ENCODE peak calls at places on chromosomes 6 and 20, in five cellular contexts. A, L, P, G and E are unnamed samples.

GRCh38 chr6:73803562-73804221 is 107.7 kb downstream of the CD109 start:
- DNase-seq in A (peak), L (peak), P (peak), G (peak), E (no peak)

GRCh38 chr6:85135376-85136094 is 314.3 kb upstream of the NT5E start:
- DNase-seq in A (no peak), L (no peak), P (no peak), G (no peak), E (no peak)

GRCh38 chr6:35305117-35305516 is 7.5 kb downstream of the DEF6 start:
- DNase-seq in A (no peak), L (no peak), P (no peak), G (no peak), E (no peak)

GRCh38 chr20:55597526-55597925 is 407.8 kb downstream of the CBLN4 start:
- DNase-seq in A (no peak), L (no peak), P (no peak), G (no peak), E (no peak)

GRCh38 chr20:6679086-6679485 is 88.4 kb upstream of the BMP2 start:
- DNase-seq in A (no peak), L (no peak), P (no peak), G (no peak), E (no peak)

GRCh38 chr20:51526105-51526470 is 16.4 kb downstream of the NFATC2 start:
- DNase-seq in A (no peak), L (no peak), P (no peak), G (no peak), E (no peak)

GRCh38 chr6:111985202-111985731 is 68.6 kb upstream of the CCN6 start:
- DNase-seq in A (peak), L (peak), P (no peak), G (peak), E (no peak)

GRCh38 chr20:57211949-57212889 is 54.2 kb downstream of the BMP7 start:
- DNase-seq in A (peak), L (peak), P (no peak), G (peak), E (no peak)

GRCh38 chr6:100665041-100665380 is 200.3 kb upstream of the SIM1 start:
- DNase-seq in A (no peak), L (no peak), P (no peak), G (no peak), E (no peak)

GRCh38 chr20:61500791-61501321 is 248.8 kb downstream of the CDH4 start:
- DNase-seq in A (peak), L (no peak), P (no peak), G (peak), E (no peak)

GRCh38 chr6:21461844-21462518 is 131.6 kb upstream of the SOX4 start:
- DNase-seq in A (no peak), L (no peak), P (no peak), G (no peak), E (no peak)

GRCh38 chr20:46992640-46993035 is 98.0 kb downstream of the EYA2 start:
- DNase-seq in A (no peak), L (no peak), P (no peak), G (no peak), E (no peak)

GRCh38 chr6:96836579-96837137 is 619 bp downstream of the GPR63 start:
- DNase-seq in A (peak), L (no peak), P (no peak), G (peak), E (no peak)

GRCh38 chr6:3159805-3160781 is 2.7 kb upstream of the TUBB2A start:
- DNase-seq in A (peak), L (no peak), P (peak), G (peak), E (no peak)

GRCh38 chr20:38049800-38050199 is 16.3 kb downstream of the RPRD1B start:
- DNase-seq in A (peak), L (peak), P (no peak), G (peak), E (no peak)

GRCh38 chr20:8646716-8647115 is 422.2 kb upstream of the PLCB4 start:
- DNase-seq in A (peak), L (peak), P (no peak), G (peak), E (no peak)

GRCh38 chr6:43608310-43608763 is 20.7 kb downstream of the GTPBP2 start:
- DNase-seq in A (peak), L (peak), P (peak), G (peak), E (no peak)

GRCh38 chr6:135867332-135867731 is 15.8 kb downstream of the PDE7B start:
- DNase-seq in A (no peak), L (no peak), P (no peak), G (no peak), E (no peak)

GRCh38 chr6:32183030-32183429 is 1.0 kb downstream of the AGER start:
- DNase-seq in A (no peak), L (no peak), P (no peak), G (no peak), E (no peak)

GRCh38 chr20:10622657-10623418 is 51.0 kb downstream of the JAG1 start:
- DNase-seq in A (peak), L (peak), P (no peak), G (peak), E (no peak)

GRCh38 chr6:154096316-154096715 is 57.3 kb downstream of the OPRM1 start:
- DNase-seq in A (no peak), L (no peak), P (no peak), G (no peak), E (no peak)

DNA sequence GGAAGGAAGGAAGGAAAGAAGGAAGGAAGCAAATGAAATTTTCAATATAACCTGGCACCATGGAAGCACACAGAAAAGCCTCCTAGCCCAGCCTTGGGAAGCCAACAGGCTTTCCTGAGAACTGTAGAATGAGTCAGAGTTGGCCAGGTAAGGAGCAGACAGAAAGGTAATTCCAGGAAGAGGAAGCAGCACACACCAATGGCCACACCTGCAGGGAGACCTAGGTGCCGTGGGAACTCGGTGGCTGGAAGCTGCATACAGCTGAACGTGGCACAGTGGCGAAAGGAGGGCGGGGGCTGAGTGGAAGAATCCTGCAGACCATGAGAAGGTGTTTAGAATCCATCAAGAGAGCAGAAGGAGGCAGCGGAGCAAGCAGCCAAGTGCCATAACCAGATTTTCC is 224.8 kb upstream of the RREB1 start:
- DNase-seq in A (no peak), L (no peak), P (no peak), G (no peak), E (no peak)
- H3K27ac ChIP-seq in A (no peak), L (no peak), P (no peak), G (no peak), E (peak)

DNA sequence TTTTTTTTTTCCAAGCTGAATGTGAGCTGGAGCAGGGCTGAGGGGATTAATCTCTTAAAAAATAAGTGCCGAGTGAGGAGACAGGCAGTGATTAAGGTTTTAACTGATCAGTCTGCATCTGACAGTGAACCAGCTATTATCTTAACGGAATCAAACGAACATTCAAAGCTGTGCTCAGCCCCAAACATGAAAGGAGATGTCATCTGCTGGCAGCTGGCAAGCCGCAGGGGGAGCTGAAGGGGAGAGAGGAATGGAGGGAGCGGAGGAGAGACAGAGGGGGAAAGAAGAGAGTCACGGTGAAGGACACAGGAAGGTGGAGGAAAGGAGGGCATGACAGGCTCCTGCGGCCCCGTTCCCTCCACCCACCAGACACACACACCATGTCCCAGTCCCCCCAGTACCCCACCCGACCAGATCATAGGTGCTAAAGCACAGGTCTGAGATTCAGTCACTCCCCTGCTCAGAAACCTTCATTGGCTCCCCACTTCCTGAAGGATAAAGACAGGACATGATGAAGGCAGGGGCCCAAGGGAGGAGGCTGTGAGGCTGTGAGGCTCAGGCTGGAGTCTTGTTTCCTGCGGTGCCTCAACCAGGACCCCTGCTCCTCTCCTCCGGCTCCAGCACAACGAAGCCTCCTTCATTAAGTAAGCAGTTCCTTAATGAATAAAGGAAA is 80.9 kb downstream of the NCR2 start:
- DNase-seq in A (no peak), L (no peak), P (no peak), G (no peak), E (no peak)
- H3K27ac ChIP-seq in A (no peak), L (no peak), P (no peak), G (no peak), E (no peak)

GRCh38 chr20:44527716-44528199 is 5.9 kb upstream of the SERINC3 start:
- DNase-seq in A (no peak), L (no peak), P (no peak), G (no peak), E (no peak)

GRCh38 chr20:44526129-44526528 is 4.3 kb upstream of the SERINC3 start:
- DNase-seq in A (peak), L (peak), P (no peak), G (peak), E (no peak)

GRCh38 chr20:44521484-44522481 is at the start of gene SERINC3:
- DNase-seq in A (peak), L (peak), P (peak), G (peak), E (peak)

GRCh38 chr20:44523746-44524145 is 1.9 kb upstream of the SERINC3 start:
- DNase-seq in A (no peak), L (no peak), P (no peak), G (no peak), E (no peak)

GRCh38 chr20:44522841-44523240 is 971 bp upstream of the SERINC3 start:
- DNase-seq in A (no peak), L (no peak), P (no peak), G (no peak), E (no peak)
- H3K27ac ChIP-seq in A (no peak), L (no peak), P (peak), G (no peak), E (no peak)

GRCh38 chr6:109958626-109959025 is 19.5 kb upstream of the GPR6 start:
- DNase-seq in A (no peak), L (no peak), P (no peak), G (no peak), E (no peak)

GRCh38 chr6:109963598-109964170 is 14.4 kb upstream of the GPR6 start:
- DNase-seq in A (no peak), L (no peak), P (no peak), G (peak), E (no peak)

GRCh38 chr6:109964949-109965348 is 13.2 kb upstream of the GPR6 start:
- DNase-seq in A (no peak), L (no peak), P (no peak), G (no peak), E (no peak)

GRCh38 chr6:109962271-109962670 is 15.8 kb upstream of the GPR6 start:
- DNase-seq in A (no peak), L (no peak), P (no peak), G (no peak), E (no peak)

DNA sequence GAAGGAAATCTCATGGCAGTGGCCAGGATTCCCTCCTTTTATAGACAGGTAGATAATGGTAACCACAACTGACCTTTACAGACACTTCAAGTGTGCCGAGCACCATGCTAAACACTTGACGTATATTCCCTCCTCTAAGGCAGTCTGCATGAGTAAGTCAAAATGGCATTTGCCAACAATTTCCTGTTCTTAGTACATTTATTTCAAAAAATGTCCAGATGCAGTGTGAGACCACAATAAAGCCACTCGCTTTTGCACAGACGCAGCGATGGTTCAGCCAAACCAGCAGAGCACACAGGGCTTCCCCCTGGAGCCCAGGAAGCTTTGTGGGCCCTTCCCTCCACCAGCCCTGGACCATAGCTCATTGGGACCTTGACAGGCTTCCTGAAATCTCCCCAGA is 16.4 kb upstream of the GPR6 start:
- DNase-seq in A (peak), L (no peak), P (no peak), G (peak), E (no peak)
- H3K27ac ChIP-seq in A (no peak), L (no peak), P (no peak), G (no peak), E (no peak)